ENCODE peak calls at places on chromosomes 1 and 21, in five cellular contexts. X is NCI-H1105 treated with DMSO at 0.1 percent for 48 hours; E is CD4-positive, alpha-beta memory T cell; B is breast epithelium; I is LoVo. W is an unnamed sample.

GRCh38 chr1:32151319-32151787 is 28.1 kb upstream of the TXLNA start:
- DNase-seq in X (peak; percentile 53), E (no peak), B (no peak), I (no peak), W (no peak)

GRCh38 chr1:25196830-25197229 is 35.5 kb downstream of the SYF2 start:
- DNase-seq in X (no peak), E (no peak), B (no peak), I (no peak), W (no peak)

GRCh38 chr1:115164940-115165718 is 75.8 kb upstream of the TSPAN2 start:
- DNase-seq in X (no peak), E (no peak), B (no peak), I (no peak), W (no peak)

GRCh38 chr1:81760487-81761097 is 40.1 kb upstream of the ADGRL2 start:
- DNase-seq in X (no peak), E (no peak), B (no peak), I (no peak), W (no peak)

GRCh38 chr1:151327903-151328674 is 873 bp upstream of the PI4KB start:
- DNase-seq in X (no peak), E (no peak), B (no peak), I (peak; percentile 26), W (no peak)

GRCh38 chr1:95304803-95305202 is 70.8 kb downstream of the RWDD3 start:
- DNase-seq in X (no peak), E (no peak), B (no peak), I (peak; percentile 34), W (no peak)

GRCh38 chr1:63321788-63322247 is 549 bp upstream of the FOXD3 start:
- DNase-seq in X (peak; percentile 30), E (no peak), B (no peak), I (no peak), W (no peak)

GRCh38 chr1:147840909-147841308 is 61.7 kb upstream of the GJA8 start:
- DNase-seq in X (no peak), E (no peak), B (no peak), I (no peak), W (no peak)

GRCh38 chr1:56304975-56305374 is 274.4 kb downstream of the PLPP3 start:
- DNase-seq in X (no peak), E (no peak), B (no peak), I (no peak), W (no peak)

GRCh38 chr1:218845589-218845988 is 328.1 kb upstream of the LYPLAL1 start:
- DNase-seq in X (no peak), E (no peak), B (no peak), I (no peak), W (no peak)

GRCh38 chr1:192448026-192448578 is 127.5 kb upstream of the RGS1 start:
- DNase-seq in X (no peak), E (no peak), B (no peak), I (no peak), W (no peak)

GRCh38 chr1:193905288-193906085 is 719.1 kb upstream of the B3GALT2 start:
- DNase-seq in X (no peak), E (no peak), B (no peak), I (peak; percentile 2), W (no peak)

GRCh38 chr1:42380617-42381423 is at the start of gene RIMKLA:
- DNase-seq in X (peak; percentile 85), E (no peak), B (no peak), I (peak; percentile 77), W (peak; percentile 35)

GRCh38 chr1:55813619-55814018 is 598.5 kb upstream of the USP24 start:
- DNase-seq in X (no peak), E (no peak), B (peak; percentile 52), I (no peak), W (no peak)

GRCh38 chr1:40628903-40629292 is 36.6 kb downstream of the RIMS3 start:
- DNase-seq in X (no peak), E (no peak), B (no peak), I (no peak), W (no peak)

GRCh38 chr1:62093261-62093660 is 101.4 kb upstream of the L1TD1 start:
- DNase-seq in X (no peak), E (no peak), B (no peak), I (no peak), W (no peak)

GRCh38 chr1:240474133-240474614 is 137.8 kb downstream of the GREM2 start:
- DNase-seq in X (no peak), E (no peak), B (no peak), I (no peak), W (no peak)

GRCh38 chr1:166978795-166979194 is 3.5 kb upstream of the ILDR2 start:
- DNase-seq in X (no peak), E (no peak), B (no peak), I (no peak), W (no peak)

GRCh38 chr21:16535100-16535418 is 805.3 kb downstream of the USP25 start:
- DNase-seq in X (peak; percentile 56), E (no peak), B (peak; percentile 68), I (no peak), W (no peak)

GRCh38 chr1:108199781-108200626 is at the start of gene SLC25A24:
- DNase-seq in X (peak; percentile 86), E (peak; percentile 78), B (peak; percentile 74), I (peak; percentile 87), W (peak; percentile 47)

GRCh38 chr1:204259782-204260181 is 46.0 kb upstream of the GOLT1A start:
- DNase-seq in X (no peak), E (no peak), B (no peak), I (no peak), W (no peak)

GRCh38 chr21:26659181-26659580 is 86.1 kb upstream of the CYYR1 start:
- DNase-seq in X (no peak), E (no peak), B (no peak), I (no peak), W (peak; percentile 12)

GRCh38 chr1:1079408-1080121 is 5.5 kb upstream of the RNF223 start:
- DNase-seq in X (peak; percentile 34), E (peak; percentile 50), B (peak; percentile 92), I (peak; percentile 81), W (no peak)

GRCh38 chr1:116763787-116764465 is 9.7 kb downstream of the CD2 start:
- DNase-seq in X (no peak), E (peak; percentile 80), B (no peak), I (no peak), W (peak; percentile 80)

GRCh38 chr1:5389101-5389885 is 602.9 kb downstream of the NPHP4 start:
- DNase-seq in X (no peak), E (peak; percentile 45), B (no peak), I (peak; percentile 7), W (peak; percentile 75)

GRCh38 chr1:39635205-39635870 is 4.1 kb downstream of the HEYL start:
- DNase-seq in X (no peak), E (no peak), B (no peak), I (no peak), W (no peak)

GRCh38 chr1:37096523-37096922 is 62.2 kb upstream of the GRIK3 start:
- DNase-seq in X (no peak), E (no peak), B (no peak), I (no peak), W (peak; percentile 34)

GRCh38 chr1:180896161-180896560 is 16.5 kb upstream of the KIAA1614 start:
- DNase-seq in X (no peak), E (no peak), B (no peak), I (no peak), W (no peak)